ENCODE peak calls at places on chromosomes 1 and 21, in four cellular contexts. A, Q, L and J are unnamed samples.
A peak's percentile ranks its signal among the peaks of the same experiment; 100 is the strongest.

GRCh38 chr1:210292276-210292851 is 36.3 kb upstream of the HHAT start:
- DNase-seq in A (peak; percentile 79), L (peak; percentile 60), Q (peak; percentile 39), J (no peak)

GRCh38 chr21:39518055-39518844 is 66.5 kb downstream of the SH3BGR start:
- DNase-seq in Q (peak; percentile 32), L (peak; percentile 57), A (peak; percentile 31), J (peak; percentile 16)

GRCh38 chr1:154420172-154420571 is 15.0 kb downstream of the IL6R start:
- DNase-seq in L (no peak), A (peak; percentile 78), Q (peak; percentile 88), J (no peak)

GRCh38 chr1:17561561-17561985 is 22.1 kb downstream of the ARHGEF10L start:
- DNase-seq in Q (peak; percentile 44), A (no peak), L (no peak), J (no peak)

GRCh38 chr21:37827878-37828277 is 88.4 kb downstream of the KCNJ6 start:
- DNase-seq in A (peak; percentile 44), L (no peak), Q (no peak), J (no peak)

GRCh38 chr21:29265690-29266479 is 32.8 kb upstream of the BACH1 start:
- DNase-seq in A (no peak), Q (no peak), L (no peak), J (no peak)

GRCh38 chr1:3821004-3821933 is 25.0 kb upstream of the LRRC47 start:
- DNase-seq in A (no peak), Q (no peak), L (no peak), J (no peak)

GRCh38 chr1:172724746-172725613 is 66.1 kb downstream of the FASLG start:
- DNase-seq in L (no peak), Q (no peak), A (no peak), J (no peak)

GRCh38 chr1:18041107-18041506 is 66.5 kb upstream of the IGSF21 start:
- DNase-seq in A (peak; percentile 39), L (no peak), Q (no peak), J (no peak)

GRCh38 chr1:10969267-10969970 is 43.0 kb upstream of the TARDBP start:
- DNase-seq in Q (no peak), L (no peak), A (no peak), J (no peak)

GRCh38 chr21:36692125-36692843 is 6.6 kb upstream of the SIM2 start:
- DNase-seq in A (no peak), L (peak; percentile 14), Q (no peak), J (no peak)
- TF ChIP-seq CTCF in A (no peak), L (no peak), Q (no peak), J (no peak)

DNA sequence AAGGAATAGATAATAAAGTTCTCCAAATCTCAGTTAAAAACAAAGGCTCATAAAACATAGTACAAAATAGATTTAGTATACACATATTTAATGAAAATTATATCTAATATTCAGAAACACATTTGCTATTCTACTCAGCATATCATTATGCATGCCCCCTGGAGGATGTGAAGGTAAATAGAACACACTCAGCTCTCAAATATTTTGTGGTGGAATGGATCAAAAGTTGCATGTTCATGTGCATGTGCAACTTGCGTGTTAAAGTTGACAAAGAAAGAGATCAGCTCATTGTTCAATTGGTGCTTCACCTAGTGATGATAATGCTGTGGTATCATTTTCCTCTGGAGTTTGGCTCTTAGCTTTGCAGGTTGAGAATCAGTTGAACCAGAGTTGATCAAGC is 4.9 kb upstream of the ZNF644 start:
- DNase-seq in A (no peak), L (no peak), Q (peak; percentile 26), J (no peak)
- TF ChIP-seq CTCF in A (no peak), L (peak; percentile 46), Q (no peak), J (peak; percentile 43)

GRCh38 chr1:55071477-55071876 is 32.1 kb downstream of the PCSK9 start:
- DNase-seq in Q (peak; percentile 51), A (no peak), L (peak; percentile 25), J (peak; percentile 27)
- TF ChIP-seq CTCF in Q (peak; percentile 54), A (no peak), L (peak; percentile 52), J (peak; percentile 65)

GRCh38 chr1:221994274-221994698 is 252.4 kb upstream of the DUSP10 start:
- DNase-seq in Q (no peak), A (no peak), L (no peak), J (no peak)

GRCh38 chr1:221994939-221995338 is 253.1 kb upstream of the DUSP10 start:
- DNase-seq in L (no peak), Q (peak; percentile 84), A (no peak), J (peak; percentile 74)

GRCh38 chr1:221992427-221992826 is 250.5 kb upstream of the DUSP10 start:
- DNase-seq in L (no peak), Q (no peak), A (no peak), J (no peak)

GRCh38 chr1:221991221-221991620 is 249.3 kb upstream of the DUSP10 start:
- DNase-seq in A (no peak), Q (peak; percentile 73), L (no peak), J (no peak)

DNA sequence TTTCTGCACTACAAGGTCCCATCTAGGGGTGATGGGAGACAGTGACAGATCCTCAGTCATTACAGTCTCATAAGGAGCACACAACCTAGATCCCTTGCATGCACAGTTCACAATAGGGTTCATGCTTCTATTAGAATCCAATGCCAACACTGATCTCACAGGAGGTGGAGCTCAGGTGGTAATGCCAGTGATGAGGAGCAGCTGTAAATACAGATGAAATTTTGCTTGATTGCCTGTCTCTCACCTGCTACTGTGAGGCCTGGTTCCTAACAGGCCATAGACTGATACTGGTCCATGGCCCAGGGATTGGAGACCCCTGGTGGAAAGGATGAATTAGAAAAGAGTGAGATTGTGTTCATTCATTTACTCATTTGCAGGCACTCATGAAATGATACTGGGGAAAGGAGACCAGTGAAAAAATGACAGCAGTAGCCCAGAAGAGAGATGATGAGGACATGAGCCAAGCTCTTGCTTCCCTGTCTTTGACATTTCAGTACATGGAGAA is 251.6 kb upstream of the DUSP10 start:
- DNase-seq in Q (no peak), L (no peak), A (no peak), J (no peak)
- TF ChIP-seq CTCF in Q (no peak), L (no peak), A (no peak), J (no peak)

DNA sequence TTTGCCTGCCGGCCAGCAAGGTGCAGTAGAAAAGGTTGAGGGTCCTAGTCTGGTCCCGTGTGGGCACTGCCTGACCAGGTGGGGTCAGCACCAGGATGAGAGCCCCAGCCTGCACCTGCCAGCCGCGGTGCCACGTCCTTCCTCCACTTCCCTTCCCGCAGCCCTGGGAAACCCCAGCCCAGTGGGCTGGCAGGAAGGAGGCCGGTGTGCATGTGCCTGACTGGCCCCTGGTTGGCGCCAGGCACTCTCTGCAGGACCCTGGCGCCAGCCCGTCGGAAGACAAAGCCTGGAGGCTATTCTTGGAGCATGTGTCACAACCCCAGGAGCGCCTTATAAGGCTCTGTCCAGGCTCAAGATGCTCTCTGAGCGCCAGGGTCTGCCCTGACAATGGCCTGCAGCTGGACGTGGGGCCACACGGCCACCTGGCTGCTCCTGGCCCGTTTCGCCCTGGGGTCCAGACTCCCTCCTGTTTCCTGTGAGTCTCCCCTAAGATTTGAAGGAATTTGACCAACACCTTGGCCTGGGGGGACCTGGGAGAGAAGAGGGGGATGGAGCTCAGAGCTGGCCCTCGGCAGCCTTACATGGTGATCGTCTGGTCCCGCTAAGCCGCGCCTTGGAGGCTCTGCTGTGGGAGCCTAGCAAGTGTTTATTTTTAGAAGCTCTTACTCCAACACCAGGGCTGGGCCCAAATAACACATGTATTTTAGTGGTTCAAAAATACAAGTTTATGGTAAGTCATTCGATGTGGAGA is 31.9 kb upstream of the POFUT2 start:
- DNase-seq in L (no peak), A (no peak), Q (peak; percentile 57), J (no peak)
- TF ChIP-seq CTCF in L (no peak), A (no peak), Q (no peak), J (no peak)

GRCh38 chr1:24385160-24385939 is 28.2 kb downstream of the STPG1 start:
- DNase-seq in Q (peak; percentile 62), L (no peak), A (no peak), J (no peak)
- TF ChIP-seq CTCF in Q (peak; percentile 46), L (peak; percentile 49), A (peak; percentile 26), J (peak; percentile 60)